ENCODE peak calls at places on chromosome 12, in ten cellular contexts. J, R, B, S, U, A, H, W, C and X are unnamed samples.

GRCh38 chr12:14756331-14757143 is 46.7 kb downstream of the WBP11 start:
- DNase-seq in U (no peak), R (peak; percentile 63), A (no peak), C (peak; percentile 64), B (peak; percentile 24), H (peak; percentile 49), S (no peak), J (no peak), W (no peak), X (no peak)

GRCh38 chr12:12007001-12007712 is 63.6 kb upstream of the BCL2L14 start:
- DNase-seq in U (no peak), C (no peak), A (no peak), H (no peak), J (peak; percentile 39), B (no peak), R (no peak), S (no peak), W (no peak), X (no peak)

GRCh38 chr12:92585106-92585775 is 117.5 kb upstream of the PLEKHG7 start:
- DNase-seq in C (no peak), W (no peak), A (no peak), U (no peak), J (no peak), S (no peak), H (no peak), B (no peak), R (no peak), X (no peak)

GRCh38 chr12:91239497-91239896 is 56.9 kb upstream of the DCN start:
- DNase-seq in J (no peak), R (no peak), U (no peak), H (no peak), S (no peak), C (no peak), B (no peak), A (no peak), W (no peak), X (no peak)

GRCh38 chr12:121796855-121797751 is 3.6 kb upstream of the RHOF start:
- DNase-seq in W (no peak), A (peak; percentile 84), U (peak; percentile 99), S (peak; percentile 99), R (peak; percentile 96), B (peak; percentile 98), C (peak; percentile 98), H (peak; percentile 97), J (peak; percentile 88), X (no peak)

GRCh38 chr12:120399531-120399930 is 30.6 kb upstream of the MSI1 start:
- DNase-seq in J (peak; percentile 21), S (no peak), H (no peak), B (no peak), W (no peak), R (no peak), U (no peak), A (no peak), C (no peak), X (no peak)

GRCh38 chr12:64072946-64073345 is 149.2 kb downstream of the KICS2 start:
- DNase-seq in R (no peak), B (no peak), A (no peak), C (no peak), J (no peak), U (no peak), H (no peak), W (no peak), S (no peak), X (no peak)

GRCh38 chr12:123142948-123143752 is 7.7 kb downstream of the PITPNM2 start:
- DNase-seq in H (peak; percentile 83), S (peak; percentile 48), W (no peak), U (peak; percentile 86), A (peak; percentile 38), C (peak; percentile 59), R (no peak), J (no peak), B (peak; percentile 91), X (no peak)

GRCh38 chr12:25052191-25053020 is 103.5 kb upstream of the BCAT1 start:
- DNase-seq in B (peak; percentile 61), S (peak; percentile 32), W (peak; percentile 83), U (no peak), C (no peak), A (no peak), J (no peak), R (no peak), H (no peak), X (no peak)

GRCh38 chr12:106245767-106246166 is 2.1 kb downstream of the CKAP4 start:
- DNase-seq in H (peak; percentile 85), W (no peak), U (no peak), R (no peak), B (peak; percentile 91), A (peak; percentile 79), C (peak; percentile 73), J (peak; percentile 84), S (peak; percentile 51), X (no peak)

GRCh38 chr12:103924761-103925641 is 5.2 kb upstream of the HSP90B1 start:
- DNase-seq in R (no peak), U (no peak), J (peak; percentile 70), W (no peak), S (no peak), H (no peak), A (peak; percentile 39), C (no peak), B (no peak), X (no peak)

GRCh38 chr12:40054554-40055226 is 51.2 kb downstream of the SLC2A13 start:
- DNase-seq in S (peak; percentile 60), H (no peak), J (peak; percentile 82), C (no peak), W (no peak), A (no peak), R (peak; percentile 26), U (no peak), B (no peak), X (no peak)

GRCh38 chr12:67705394-67706370 is 57.1 kb downstream of the DYRK2 start:
- DNase-seq in A (no peak), H (no peak), U (no peak), W (no peak), R (no peak), J (peak; percentile 75), C (no peak), S (no peak), B (no peak), X (no peak)

GRCh38 chr12:109663766-109664165 is 49.9 kb upstream of the FAM222A start:
- DNase-seq in W (no peak), A (no peak), S (no peak), H (no peak), J (no peak), R (no peak), B (no peak), C (no peak), U (peak; percentile 34), X (no peak)

GRCh38 chr12:28937196-28937595 is 211.9 kb upstream of the FAR2 start:
- DNase-seq in H (no peak), S (no peak), U (no peak), C (no peak), W (no peak), B (no peak), A (no peak), J (peak; percentile 62), R (no peak), X (no peak)

GRCh38 chr12:131043401-131043871 is 89.7 kb downstream of the ADGRD1 start:
- DNase-seq in W (no peak), J (no peak), H (peak; percentile 35), A (no peak), U (peak; percentile 54), R (no peak), S (no peak), B (no peak), C (peak; percentile 40), X (no peak)
- TF ChIP-seq CTCF in W (no peak), J (no peak), H (no peak), A (no peak), U (no peak), R (no peak), S (no peak), B (no peak), C (no peak), X (no peak)

GRCh38 chr12:49626169-49626835 is 2.9 kb downstream of the PRPF40B start:
- DNase-seq in B (no peak), A (no peak), R (no peak), W (no peak), U (no peak), H (no peak), S (no peak), J (no peak), C (no peak), X (no peak)
- TF ChIP-seq CTCF in B (no peak), A (peak; percentile 30), R (no peak), W (peak; percentile 28), U (no peak), H (no peak), S (no peak), J (no peak), C (no peak), X (no peak)

GRCh38 chr12:68865399-68866154 is 57.6 kb downstream of the MDM2 start:
- DNase-seq in S (no peak), U (no peak), H (no peak), A (no peak), B (no peak), R (no peak), J (no peak), W (no peak), C (no peak), X (no peak)

GRCh38 chr12:68870011-68870410 is 62.0 kb downstream of the MDM2 start:
- DNase-seq in S (no peak), J (no peak), A (no peak), B (no peak), H (no peak), W (no peak), R (no peak), U (no peak), C (no peak), X (no peak)

GRCh38 chr12:68868043-68868790 is 60.2 kb downstream of the MDM2 start:
- DNase-seq in B (no peak), J (no peak), U (no peak), H (no peak), C (no peak), R (no peak), W (no peak), S (no peak), A (no peak), X (no peak)

GRCh38 chr12:68870443-68870842 is 62.5 kb downstream of the MDM2 start:
- DNase-seq in U (no peak), H (no peak), A (no peak), W (no peak), B (no peak), R (no peak), C (no peak), J (no peak), S (no peak), X (no peak)

GRCh38 chr12:68867606-68868005 is 59.6 kb downstream of the MDM2 start:
- DNase-seq in U (no peak), B (no peak), J (no peak), R (no peak), S (no peak), H (no peak), C (no peak), A (no peak), W (no peak), X (no peak)
- TF ChIP-seq CTCF in U (no peak), B (no peak), J (no peak), R (no peak), S (no peak), H (no peak), C (no peak), A (no peak), W (no peak), X (no peak)

GRCh38 chr12:46005823-46006222 is 15.4 kb upstream of the SCAF11 start:
- DNase-seq in W (no peak), B (no peak), H (no peak), C (no peak), S (no peak), U (no peak), J (no peak), A (no peak), R (no peak), X (no peak)

GRCh38 chr12:46004715-46005114 is 14.3 kb upstream of the SCAF11 start:
- DNase-seq in B (no peak), U (no peak), S (no peak), W (no peak), H (no peak), A (no peak), C (no peak), J (no peak), R (no peak), X (no peak)

GRCh38 chr12:46005151-46005797 is 14.9 kb upstream of the SCAF11 start:
- DNase-seq in H (no peak), S (no peak), R (no peak), C (no peak), A (no peak), B (no peak), U (no peak), J (peak; percentile 23), W (no peak), X (no peak)
- TF ChIP-seq CTCF in H (no peak), S (peak; percentile 28), R (no peak), C (peak; percentile 34), A (peak; percentile 70), B (no peak), U (no peak), J (peak; percentile 56), W (peak; percentile 41), X (peak; percentile 48)